ENCODE peak calls at places on chromosomes 6 and 20, in eight cellular contexts. One of them, this sample, is unnamed.

GRCh38 chr20:21521596-21522478 is 8.0 kb upstream of the NKX2-2 start:
- DNase-seq in iPS DF 6.9: no peak
- DNase-seq in suprapubic skin: no peak
- DNase-seq in ovary: no peak
- DNase-seq in lower lobe of right lung: peak; percentile 25
- DNase-seq in neuronal stem cell: no peak
- DNase-seq in cardiac muscle cell: no peak
- DNase-seq in A549: no peak
- DNase-seq in this sample: no peak

GRCh38 chr6:155389130-155389529 is 66.5 kb downstream of the NOX3 start:
- DNase-seq in iPS DF 6.9: no peak
- DNase-seq in suprapubic skin: no peak
- DNase-seq in ovary: no peak
- DNase-seq in lower lobe of right lung: no peak
- DNase-seq in neuronal stem cell: no peak
- DNase-seq in cardiac muscle cell: no peak
- DNase-seq in A549: no peak
- DNase-seq in this sample: no peak

GRCh38 chr6:52087498-52087999 is at the start of gene PKHD1:
- DNase-seq in iPS DF 6.9: peak; percentile 29
- DNase-seq in suprapubic skin: no peak
- DNase-seq in ovary: no peak
- DNase-seq in lower lobe of right lung: no peak
- DNase-seq in neuronal stem cell: no peak
- DNase-seq in cardiac muscle cell: peak; percentile 1
- DNase-seq in A549: peak; percentile 2
- DNase-seq in this sample: no peak

GRCh38 chr20:58481541-58482021 is 33.6 kb downstream of the APCDD1L start:
- DNase-seq in iPS DF 6.9: peak; percentile 70
- DNase-seq in suprapubic skin: peak; percentile 72
- DNase-seq in ovary: no peak
- DNase-seq in lower lobe of right lung: no peak
- DNase-seq in neuronal stem cell: peak; percentile 64
- DNase-seq in cardiac muscle cell: peak; percentile 69
- DNase-seq in A549: peak; percentile 15
- DNase-seq in this sample: no peak

GRCh38 chr20:23331951-23332350 is 18.6 kb upstream of the NXT1 start:
- DNase-seq in iPS DF 6.9: no peak
- DNase-seq in suprapubic skin: no peak
- DNase-seq in ovary: no peak
- DNase-seq in lower lobe of right lung: no peak
- DNase-seq in neuronal stem cell: no peak
- DNase-seq in cardiac muscle cell: peak; percentile 20
- DNase-seq in A549: no peak
- DNase-seq in this sample: no peak

GRCh38 chr6:35804996-35805736 is at the start of gene LHFPL5:
- DNase-seq in iPS DF 6.9: peak; percentile 45
- DNase-seq in suprapubic skin: no peak
- DNase-seq in ovary: no peak
- DNase-seq in lower lobe of right lung: peak; percentile 55
- DNase-seq in neuronal stem cell: peak; percentile 69
- DNase-seq in cardiac muscle cell: peak; percentile 46
- DNase-seq in A549: peak; percentile 54
- DNase-seq in this sample: no peak

GRCh38 chr20:44038681-44039123 is 124.0 kb downstream of the TOX2 start:
- DNase-seq in iPS DF 6.9: no peak
- DNase-seq in suprapubic skin: peak; percentile 54
- DNase-seq in ovary: no peak
- DNase-seq in lower lobe of right lung: no peak
- DNase-seq in neuronal stem cell: no peak
- DNase-seq in cardiac muscle cell: no peak
- DNase-seq in A549: no peak
- DNase-seq in this sample: no peak

GRCh38 chr6:3798211-3798909 is 46.8 kb upstream of the PXDC1 start:
- DNase-seq in iPS DF 6.9: no peak
- DNase-seq in suprapubic skin: no peak
- DNase-seq in ovary: no peak
- DNase-seq in lower lobe of right lung: no peak
- DNase-seq in neuronal stem cell: no peak
- DNase-seq in cardiac muscle cell: no peak
- DNase-seq in A549: no peak
- DNase-seq in this sample: no peak

GRCh38 chr20:63697357-63697867 is 960 bp downstream of the TNFRSF6B start:
- DNase-seq in iPS DF 6.9: no peak
- DNase-seq in suprapubic skin: no peak
- DNase-seq in ovary: peak; percentile 27
- DNase-seq in lower lobe of right lung: peak; percentile 27
- DNase-seq in neuronal stem cell: no peak
- DNase-seq in cardiac muscle cell: no peak
- DNase-seq in A549: no peak
- DNase-seq in this sample: no peak

GRCh38 chr20:23165307-23165750 is 79.2 kb upstream of the CD93 start:
- DNase-seq in iPS DF 6.9: no peak
- DNase-seq in suprapubic skin: no peak
- DNase-seq in ovary: no peak
- DNase-seq in lower lobe of right lung: peak; percentile 20
- DNase-seq in neuronal stem cell: no peak
- DNase-seq in cardiac muscle cell: no peak
- DNase-seq in A549: no peak
- DNase-seq in this sample: peak; percentile 58

GRCh38 chr20:6533828-6534388 is 233.6 kb upstream of the BMP2 start:
- DNase-seq in iPS DF 6.9: no peak
- DNase-seq in suprapubic skin: no peak
- DNase-seq in ovary: no peak
- DNase-seq in lower lobe of right lung: no peak
- DNase-seq in neuronal stem cell: no peak
- DNase-seq in cardiac muscle cell: peak; percentile 88
- DNase-seq in A549: no peak
- DNase-seq in this sample: no peak

GRCh38 chr6:87481936-87482335 is 9.2 kb downstream of the SLC35A1 start:
- DNase-seq in iPS DF 6.9: no peak
- DNase-seq in suprapubic skin: no peak
- DNase-seq in ovary: no peak
- DNase-seq in lower lobe of right lung: no peak
- DNase-seq in neuronal stem cell: no peak
- DNase-seq in cardiac muscle cell: no peak
- DNase-seq in A549: no peak
- DNase-seq in this sample: no peak
- H3K27ac ChIP-seq in iPS DF 6.9: no peak overlapping the region
- H3K27ac ChIP-seq in suprapubic skin: no peak overlapping the region
- H3K27ac ChIP-seq in ovary: no peak overlapping the region
- H3K27ac ChIP-seq in lower lobe of right lung: no peak overlapping the region
- H3K27ac ChIP-seq in neuronal stem cell: no peak overlapping the region
- H3K27ac ChIP-seq in cardiac muscle cell: no peak overlapping the region
- H3K27ac ChIP-seq in A549: no peak overlapping the region
- H3K27ac ChIP-seq in this sample: no peak overlapping the region

GRCh38 chr20:50814438-50815161 is 19.7 kb downstream of the BCAS4 start:
- DNase-seq in iPS DF 6.9: no peak
- DNase-seq in suprapubic skin: no peak
- DNase-seq in ovary: no peak
- DNase-seq in lower lobe of right lung: no peak
- DNase-seq in neuronal stem cell: no peak
- DNase-seq in cardiac muscle cell: no peak
- DNase-seq in A549: no peak
- DNase-seq in this sample: no peak
- H3K4me3 ChIP-seq in iPS DF 6.9: no peak overlapping the region
- H3K4me3 ChIP-seq in suprapubic skin: no peak overlapping the region
- H3K4me3 ChIP-seq in ovary: no peak overlapping the region
- H3K4me3 ChIP-seq in lower lobe of right lung: no peak overlapping the region
- H3K4me3 ChIP-seq in neuronal stem cell: no peak overlapping the region
- H3K4me3 ChIP-seq in cardiac muscle cell: no peak overlapping the region
- H3K4me3 ChIP-seq in A549: no peak overlapping the region
- H3K4me3 ChIP-seq in this sample: no peak overlapping the region

DNA sequence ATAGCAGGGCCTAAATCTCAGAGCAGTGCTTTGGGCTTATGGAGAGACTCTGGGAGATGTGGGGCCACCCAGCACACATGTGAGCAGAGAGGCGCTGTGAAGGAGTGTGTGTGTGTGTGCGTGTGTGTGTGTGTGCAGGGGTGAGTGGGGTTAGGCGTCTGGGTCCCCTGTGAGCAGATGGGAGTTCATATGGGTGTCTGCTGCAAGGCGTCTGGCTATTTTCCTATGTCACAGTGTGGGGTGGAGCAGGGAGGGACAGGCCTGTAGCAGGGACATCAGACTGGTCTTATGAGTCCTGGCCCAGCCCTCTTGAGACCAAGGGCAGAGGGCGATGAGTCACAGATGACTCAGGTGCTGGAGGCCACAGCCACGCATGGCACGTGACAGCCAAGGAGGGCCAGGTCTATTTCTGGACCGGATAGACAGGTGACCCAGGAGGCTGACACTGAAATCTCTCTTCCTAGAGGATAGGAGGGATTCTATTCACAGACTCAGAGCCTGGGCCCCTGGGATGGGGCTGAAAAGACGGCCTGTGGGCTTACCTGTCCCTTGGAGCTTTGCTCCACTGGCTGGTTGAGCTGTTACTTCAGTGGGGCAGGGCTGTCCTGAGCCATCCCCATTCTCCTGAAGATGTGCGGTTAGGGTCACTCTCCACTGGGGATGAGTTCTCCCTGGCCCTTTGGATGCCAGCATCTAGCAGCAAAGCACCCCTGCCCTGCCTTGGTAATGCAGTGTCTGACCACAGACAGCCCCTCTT is 28.9 kb downstream of the VEGFA start:
- DNase-seq in iPS DF 6.9: no peak
- DNase-seq in suprapubic skin: no peak
- DNase-seq in ovary: no peak
- DNase-seq in lower lobe of right lung: peak; percentile 90
- DNase-seq in neuronal stem cell: no peak
- DNase-seq in cardiac muscle cell: peak; percentile 47
- DNase-seq in A549: peak; percentile 50
- DNase-seq in this sample: no peak
- H3K27ac ChIP-seq in iPS DF 6.9: no peak overlapping the region
- H3K27ac ChIP-seq in suprapubic skin: no peak overlapping the region
- H3K27ac ChIP-seq in ovary: no peak overlapping the region
- H3K27ac ChIP-seq in lower lobe of right lung: peak overlapping the region; percentile 60
- H3K27ac ChIP-seq in neuronal stem cell: no peak overlapping the region
- H3K27ac ChIP-seq in cardiac muscle cell: peak overlapping the region; percentile 82
- H3K27ac ChIP-seq in A549: peak overlapping the region; percentile 89
- H3K27ac ChIP-seq in this sample: no peak overlapping the region

DNA sequence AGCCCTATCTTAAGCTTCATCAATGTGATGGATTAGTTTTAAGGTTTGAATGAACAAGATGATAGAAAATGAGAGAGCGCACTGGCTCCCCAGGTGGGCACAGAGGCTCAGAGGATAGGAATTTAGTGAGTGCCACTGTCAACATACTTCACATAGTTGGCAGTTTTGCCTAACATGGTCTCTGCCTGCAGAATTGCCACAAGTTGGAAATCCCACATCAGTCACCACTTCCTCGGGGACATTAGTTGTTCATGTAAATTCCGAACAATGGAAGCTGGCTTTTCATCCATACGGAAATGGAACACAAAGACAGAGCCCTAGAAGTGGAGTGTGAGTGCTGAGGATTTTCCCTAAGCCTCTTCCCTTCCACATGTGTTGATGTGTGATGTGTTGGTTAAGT is 123.9 kb upstream of the PHACTR1 start:
- DNase-seq in iPS DF 6.9: no peak
- DNase-seq in suprapubic skin: no peak
- DNase-seq in ovary: no peak
- DNase-seq in lower lobe of right lung: no peak
- DNase-seq in neuronal stem cell: no peak
- DNase-seq in cardiac muscle cell: no peak
- DNase-seq in A549: peak; percentile 9
- DNase-seq in this sample: no peak
- H3K4me3 ChIP-seq in iPS DF 6.9: no peak overlapping the region
- H3K4me3 ChIP-seq in suprapubic skin: no peak overlapping the region
- H3K4me3 ChIP-seq in ovary: no peak overlapping the region
- H3K4me3 ChIP-seq in lower lobe of right lung: no peak overlapping the region
- H3K4me3 ChIP-seq in neuronal stem cell: no peak overlapping the region
- H3K4me3 ChIP-seq in cardiac muscle cell: no peak overlapping the region
- H3K4me3 ChIP-seq in A549: no peak overlapping the region
- H3K4me3 ChIP-seq in this sample: no peak overlapping the region

GRCh38 chr6:147787407-147787806 is 278.9 kb downstream of the SAMD5 start:
- DNase-seq in iPS DF 6.9: no peak
- DNase-seq in suprapubic skin: no peak
- DNase-seq in ovary: no peak
- DNase-seq in lower lobe of right lung: no peak
- DNase-seq in neuronal stem cell: no peak
- DNase-seq in cardiac muscle cell: no peak
- DNase-seq in A549: no peak
- DNase-seq in this sample: no peak

GRCh38 chr6:147789430-147789947 is 281.0 kb downstream of the SAMD5 start:
- DNase-seq in iPS DF 6.9: no peak
- DNase-seq in suprapubic skin: no peak
- DNase-seq in ovary: no peak
- DNase-seq in lower lobe of right lung: no peak
- DNase-seq in neuronal stem cell: no peak
- DNase-seq in cardiac muscle cell: no peak
- DNase-seq in A549: no peak
- DNase-seq in this sample: no peak

GRCh38 chr6:147779624-147780023 is 271.1 kb downstream of the SAMD5 start:
- DNase-seq in iPS DF 6.9: no peak
- DNase-seq in suprapubic skin: no peak
- DNase-seq in ovary: no peak
- DNase-seq in lower lobe of right lung: no peak
- DNase-seq in neuronal stem cell: no peak
- DNase-seq in cardiac muscle cell: no peak
- DNase-seq in A549: no peak
- DNase-seq in this sample: no peak

GRCh38 chr6:147782302-147782701 is 273.8 kb downstream of the SAMD5 start:
- DNase-seq in iPS DF 6.9: no peak
- DNase-seq in suprapubic skin: no peak
- DNase-seq in ovary: no peak
- DNase-seq in lower lobe of right lung: no peak
- DNase-seq in neuronal stem cell: no peak
- DNase-seq in cardiac muscle cell: peak; percentile 2
- DNase-seq in A549: peak; percentile 3
- DNase-seq in this sample: no peak

DNA sequence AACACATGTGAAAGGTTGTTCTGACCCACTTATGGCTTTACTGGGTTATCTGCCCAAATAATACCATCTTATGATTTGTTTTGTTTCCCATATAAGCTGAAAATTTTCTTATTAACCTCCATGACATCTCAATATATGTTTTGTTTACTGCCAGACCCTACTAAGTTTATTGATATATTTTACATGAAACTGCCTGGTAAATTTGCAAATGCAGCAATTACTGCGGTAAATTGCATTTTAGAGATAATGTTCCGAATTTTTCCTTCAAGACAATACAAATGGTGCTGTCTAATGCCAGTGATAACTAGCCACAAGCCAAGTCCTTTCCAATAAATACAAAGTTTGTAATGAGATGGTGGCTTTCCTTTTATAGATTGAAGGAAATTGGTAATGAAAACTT is 275.9 kb downstream of the SAMD5 start:
- DNase-seq in iPS DF 6.9: no peak
- DNase-seq in suprapubic skin: no peak
- DNase-seq in ovary: no peak
- DNase-seq in lower lobe of right lung: no peak
- DNase-seq in neuronal stem cell: no peak
- DNase-seq in cardiac muscle cell: no peak
- DNase-seq in A549: no peak
- DNase-seq in this sample: no peak
- H3K27ac ChIP-seq in iPS DF 6.9: no peak overlapping the region
- H3K27ac ChIP-seq in suprapubic skin: no peak overlapping the region
- H3K27ac ChIP-seq in ovary: no peak overlapping the region
- H3K27ac ChIP-seq in lower lobe of right lung: no peak overlapping the region
- H3K27ac ChIP-seq in neuronal stem cell: no peak overlapping the region
- H3K27ac ChIP-seq in cardiac muscle cell: no peak overlapping the region
- H3K27ac ChIP-seq in A549: no peak overlapping the region
- H3K27ac ChIP-seq in this sample: no peak overlapping the region